ENCODE peak calls at places on chromosomes 6 and 20, in nine cellular contexts. One of them, this sample, is unnamed.

GRCh38 chr20:36506253-36506652 is 35.1 kb upstream of the MYL9 start:
- DNase-seq in transverse colon: no peak
- DNase-seq in spleen: no peak
- DNase-seq in HCT116: no peak
- DNase-seq in sigmoid colon: no peak
- DNase-seq in stomach: no peak
- DNase-seq in GM12892: no peak
- DNase-seq in upper lobe of left lung: no peak
- DNase-seq in esophagus muscularis mucosa: no peak
- DNase-seq in this sample: no peak

GRCh38 chr6:81814365-81815109 is 62.1 kb upstream of the TENT5A start:
- DNase-seq in transverse colon: no peak
- DNase-seq in spleen: no peak
- DNase-seq in HCT116: no peak
- DNase-seq in sigmoid colon: no peak
- DNase-seq in stomach: no peak
- DNase-seq in GM12892: no peak
- DNase-seq in upper lobe of left lung: peak
- DNase-seq in esophagus muscularis mucosa: no peak
- DNase-seq in this sample: no peak

GRCh38 chr6:2580996-2581395 is 169.7 kb downstream of the MYLK4 start:
- DNase-seq in transverse colon: no peak
- DNase-seq in spleen: no peak
- DNase-seq in HCT116: no peak
- DNase-seq in sigmoid colon: no peak
- DNase-seq in stomach: no peak
- DNase-seq in GM12892: no peak
- DNase-seq in upper lobe of left lung: no peak
- DNase-seq in esophagus muscularis mucosa: peak
- DNase-seq in this sample: no peak

GRCh38 chr6:15088904-15089568 is 156.8 kb upstream of the JARID2 start:
- DNase-seq in transverse colon: no peak
- DNase-seq in spleen: no peak
- DNase-seq in HCT116: no peak
- DNase-seq in sigmoid colon: no peak
- DNase-seq in stomach: no peak
- DNase-seq in GM12892: no peak
- DNase-seq in upper lobe of left lung: no peak
- DNase-seq in esophagus muscularis mucosa: no peak
- DNase-seq in this sample: no peak

GRCh38 chr20:16551601-16552419 is 21.4 kb downstream of the KIF16B start:
- DNase-seq in transverse colon: no peak
- DNase-seq in spleen: no peak
- DNase-seq in HCT116: no peak
- DNase-seq in sigmoid colon: no peak
- DNase-seq in stomach: no peak
- DNase-seq in GM12892: no peak
- DNase-seq in upper lobe of left lung: no peak
- DNase-seq in esophagus muscularis mucosa: no peak
- DNase-seq in this sample: no peak

GRCh38 chr20:48716086-48716485 is 111.7 kb downstream of the PREX1 start:
- DNase-seq in transverse colon: peak
- DNase-seq in spleen: peak
- DNase-seq in HCT116: no peak
- DNase-seq in sigmoid colon: no peak
- DNase-seq in stomach: no peak
- DNase-seq in GM12892: no peak
- DNase-seq in upper lobe of left lung: peak
- DNase-seq in esophagus muscularis mucosa: no peak
- DNase-seq in this sample: no peak

GRCh38 chr20:40882173-40882572 is 146.4 kb upstream of the TOP1 start:
- DNase-seq in transverse colon: no peak
- DNase-seq in spleen: no peak
- DNase-seq in HCT116: no peak
- DNase-seq in sigmoid colon: no peak
- DNase-seq in stomach: no peak
- DNase-seq in GM12892: no peak
- DNase-seq in upper lobe of left lung: no peak
- DNase-seq in esophagus muscularis mucosa: no peak
- DNase-seq in this sample: no peak

GRCh38 chr6:130965657-130966056 is 97.4 kb downstream of the EPB41L2 start:
- DNase-seq in transverse colon: no peak
- DNase-seq in spleen: no peak
- DNase-seq in HCT116: no peak
- DNase-seq in sigmoid colon: no peak
- DNase-seq in stomach: no peak
- DNase-seq in GM12892: no peak
- DNase-seq in upper lobe of left lung: no peak
- DNase-seq in esophagus muscularis mucosa: no peak
- DNase-seq in this sample: no peak

GRCh38 chr20:39049148-39049547 is 87.0 kb downstream of the DHX35 start:
- DNase-seq in transverse colon: no peak
- DNase-seq in spleen: no peak
- DNase-seq in HCT116: no peak
- DNase-seq in sigmoid colon: peak
- DNase-seq in stomach: no peak
- DNase-seq in GM12892: no peak
- DNase-seq in upper lobe of left lung: no peak
- DNase-seq in esophagus muscularis mucosa: no peak
- DNase-seq in this sample: no peak

GRCh38 chr20:23205656-23206055 is 119.5 kb upstream of the CD93 start:
- DNase-seq in transverse colon: peak
- DNase-seq in spleen: no peak
- DNase-seq in HCT116: no peak
- DNase-seq in sigmoid colon: peak
- DNase-seq in stomach: peak
- DNase-seq in GM12892: no peak
- DNase-seq in upper lobe of left lung: peak
- DNase-seq in esophagus muscularis mucosa: peak
- DNase-seq in this sample: peak

GRCh38 chr20:55232647-55233046 is 757.3 kb downstream of the DOK5 start:
- DNase-seq in transverse colon: no peak
- DNase-seq in spleen: no peak
- DNase-seq in HCT116: no peak
- DNase-seq in sigmoid colon: no peak
- DNase-seq in stomach: no peak
- DNase-seq in GM12892: no peak
- DNase-seq in upper lobe of left lung: no peak
- DNase-seq in esophagus muscularis mucosa: no peak
- DNase-seq in this sample: no peak

GRCh38 chr20:37726321-37726720 is 32.5 kb downstream of the CTNNBL1 start:
- DNase-seq in transverse colon: no peak
- DNase-seq in spleen: no peak
- DNase-seq in HCT116: no peak
- DNase-seq in sigmoid colon: no peak
- DNase-seq in stomach: no peak
- DNase-seq in GM12892: no peak
- DNase-seq in upper lobe of left lung: no peak
- DNase-seq in esophagus muscularis mucosa: no peak
- DNase-seq in this sample: no peak

GRCh38 chr6:75230484-75231325 is 12.9 kb downstream of the COX7A2 start:
- DNase-seq in transverse colon: peak
- DNase-seq in spleen: no peak
- DNase-seq in HCT116: peak
- DNase-seq in sigmoid colon: no peak
- DNase-seq in stomach: no peak
- DNase-seq in GM12892: no peak
- DNase-seq in upper lobe of left lung: no peak
- DNase-seq in esophagus muscularis mucosa: no peak
- DNase-seq in this sample: no peak

GRCh38 chr6:139370047-139370706 is 4.3 kb downstream of the CITED2 start:
- DNase-seq in transverse colon: peak
- DNase-seq in spleen: no peak
- DNase-seq in HCT116: no peak
- DNase-seq in sigmoid colon: no peak
- DNase-seq in stomach: no peak
- DNase-seq in GM12892: no peak
- DNase-seq in upper lobe of left lung: peak
- DNase-seq in esophagus muscularis mucosa: no peak
- DNase-seq in this sample: no peak

GRCh38 chr20:63789836-63790571 is 41.1 kb downstream of the ZBTB46 start:
- DNase-seq in transverse colon: no peak
- DNase-seq in spleen: no peak
- DNase-seq in HCT116: no peak
- DNase-seq in sigmoid colon: no peak
- DNase-seq in stomach: no peak
- DNase-seq in GM12892: no peak
- DNase-seq in upper lobe of left lung: no peak
- DNase-seq in esophagus muscularis mucosa: no peak
- DNase-seq in this sample: no peak

DNA sequence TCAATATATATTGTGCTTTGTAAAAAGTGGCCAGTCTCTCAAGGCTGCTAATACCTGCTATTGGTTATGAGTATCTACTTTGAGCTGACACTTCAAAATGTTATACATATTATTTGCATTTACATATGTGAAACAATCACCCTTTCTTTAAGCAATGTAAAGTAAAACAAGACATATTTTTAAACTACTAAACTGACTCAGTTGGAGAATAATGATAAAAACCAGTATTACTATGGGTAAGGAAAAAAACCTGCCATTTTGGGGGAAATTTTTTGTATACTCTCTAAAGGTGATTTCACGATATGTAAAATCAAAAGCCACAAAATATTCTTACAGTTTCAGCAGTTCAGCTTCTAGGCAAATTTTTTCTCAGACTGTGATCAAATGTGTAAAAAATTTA is 232.3 kb downstream of the PRL start:
- DNase-seq in transverse colon: no peak
- DNase-seq in spleen: no peak
- DNase-seq in HCT116: no peak
- DNase-seq in sigmoid colon: no peak
- DNase-seq in stomach: no peak
- DNase-seq in GM12892: no peak
- DNase-seq in upper lobe of left lung: no peak
- DNase-seq in esophagus muscularis mucosa: no peak
- DNase-seq in this sample: no peak
- TF ChIP-seq POLR2AphosphoS5 in transverse colon: no peak
- TF ChIP-seq POLR2AphosphoS5 in spleen: no peak
- TF ChIP-seq POLR2AphosphoS5 in HCT116: no peak
- TF ChIP-seq POLR2AphosphoS5 in sigmoid colon: no peak
- TF ChIP-seq POLR2AphosphoS5 in stomach: no peak
- TF ChIP-seq POLR2AphosphoS5 in GM12892: no peak
- TF ChIP-seq POLR2AphosphoS5 in upper lobe of left lung: no peak
- TF ChIP-seq POLR2AphosphoS5 in esophagus muscularis mucosa: no peak
- TF ChIP-seq POLR2AphosphoS5 in this sample: no peak

GRCh38 chr20:19975436-19975799 is 41.7 kb upstream of the NAA20 start:
- DNase-seq in transverse colon: no peak
- DNase-seq in spleen: no peak
- DNase-seq in HCT116: no peak
- DNase-seq in sigmoid colon: peak
- DNase-seq in stomach: no peak
- DNase-seq in GM12892: no peak
- DNase-seq in upper lobe of left lung: peak
- DNase-seq in esophagus muscularis mucosa: no peak
- DNase-seq in this sample: no peak
- TF ChIP-seq POLR2A in transverse colon: no peak
- TF ChIP-seq POLR2A in spleen: no peak
- TF ChIP-seq POLR2A in HCT116: no peak
- TF ChIP-seq POLR2A in sigmoid colon: no peak
- TF ChIP-seq POLR2A in stomach: no peak
- TF ChIP-seq POLR2A in GM12892: no peak
- TF ChIP-seq POLR2A in upper lobe of left lung: no peak
- TF ChIP-seq POLR2A in esophagus muscularis mucosa: no peak
- TF ChIP-seq POLR2A in this sample: no peak

DNA sequence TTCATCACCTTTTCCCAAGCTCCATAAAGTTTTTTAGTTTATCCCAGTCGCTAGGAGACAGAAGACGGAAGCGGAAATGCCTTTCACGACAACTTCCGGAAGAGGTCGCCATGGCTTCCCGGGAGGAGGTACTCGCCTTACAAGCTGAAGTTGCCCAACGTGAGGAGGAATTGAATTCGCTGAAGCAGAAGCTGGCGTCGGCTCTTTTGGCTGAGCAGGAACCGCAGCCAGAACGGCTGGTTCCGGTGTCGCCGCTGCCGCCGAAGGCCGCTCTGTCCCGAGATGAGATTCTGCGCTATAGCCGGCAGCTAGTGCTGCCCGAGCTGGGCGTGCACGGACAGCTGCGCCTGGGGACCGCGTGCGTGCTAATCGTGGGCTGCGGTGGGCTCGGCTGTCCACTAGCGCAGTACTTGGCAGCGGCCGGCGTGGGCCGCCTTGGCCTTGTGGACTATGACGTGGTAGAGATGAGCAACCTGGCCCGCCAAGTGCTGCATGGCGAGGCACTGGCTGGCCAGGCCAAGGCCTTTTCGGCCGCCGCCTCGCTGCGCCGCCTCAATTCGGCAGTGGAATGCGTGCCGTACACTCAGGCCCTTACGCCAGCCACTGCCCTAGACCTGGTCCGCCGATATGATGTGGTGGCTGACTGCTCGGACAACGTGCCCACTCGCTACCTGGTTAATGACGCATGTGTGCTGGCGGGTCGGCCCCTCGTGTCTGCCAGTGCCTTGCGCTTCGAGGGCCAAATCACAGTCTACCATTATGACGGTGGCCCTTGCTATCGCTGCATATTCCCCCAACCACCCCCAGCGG is at the start of gene MOCS3:
- DNase-seq in transverse colon: peak
- DNase-seq in spleen: peak
- DNase-seq in HCT116: peak
- DNase-seq in sigmoid colon: peak
- DNase-seq in stomach: peak
- DNase-seq in GM12892: peak
- DNase-seq in upper lobe of left lung: peak
- DNase-seq in esophagus muscularis mucosa: peak
- DNase-seq in this sample: peak
- TF ChIP-seq POLR2AphosphoS5 in transverse colon: no peak
- TF ChIP-seq POLR2AphosphoS5 in spleen: peak
- TF ChIP-seq POLR2AphosphoS5 in HCT116: peak
- TF ChIP-seq POLR2AphosphoS5 in sigmoid colon: no peak
- TF ChIP-seq POLR2AphosphoS5 in stomach: no peak
- TF ChIP-seq POLR2AphosphoS5 in GM12892: no peak
- TF ChIP-seq POLR2AphosphoS5 in upper lobe of left lung: no peak
- TF ChIP-seq POLR2AphosphoS5 in esophagus muscularis mucosa: no peak
- TF ChIP-seq POLR2AphosphoS5 in this sample: no peak

GRCh38 chr6:104956663-104957294 is at the start of gene LIN28B:
- DNase-seq in transverse colon: no peak
- DNase-seq in spleen: no peak
- DNase-seq in HCT116: no peak
- DNase-seq in sigmoid colon: no peak
- DNase-seq in stomach: no peak
- DNase-seq in GM12892: no peak
- DNase-seq in upper lobe of left lung: no peak
- DNase-seq in esophagus muscularis mucosa: no peak
- DNase-seq in this sample: no peak

GRCh38 chr6:104958178-104958520 is 1.2 kb downstream of the LIN28B start:
- DNase-seq in transverse colon: no peak
- DNase-seq in spleen: no peak
- DNase-seq in HCT116: no peak
- DNase-seq in sigmoid colon: no peak
- DNase-seq in stomach: no peak
- DNase-seq in GM12892: no peak
- DNase-seq in upper lobe of left lung: no peak
- DNase-seq in esophagus muscularis mucosa: no peak
- DNase-seq in this sample: no peak

GRCh38 chr6:104959453-104959858 is 2.5 kb downstream of the LIN28B start:
- DNase-seq in transverse colon: no peak
- DNase-seq in spleen: no peak
- DNase-seq in HCT116: no peak
- DNase-seq in sigmoid colon: no peak
- DNase-seq in stomach: no peak
- DNase-seq in GM12892: no peak
- DNase-seq in upper lobe of left lung: no peak
- DNase-seq in esophagus muscularis mucosa: no peak
- DNase-seq in this sample: no peak

GRCh38 chr6:104957301-104958177 is 632 bp downstream of the LIN28B start:
- DNase-seq in transverse colon: no peak
- DNase-seq in spleen: no peak
- DNase-seq in HCT116: no peak
- DNase-seq in sigmoid colon: no peak
- DNase-seq in stomach: no peak
- DNase-seq in GM12892: no peak
- DNase-seq in upper lobe of left lung: no peak
- DNase-seq in esophagus muscularis mucosa: no peak
- DNase-seq in this sample: no peak

GRCh38 chr6:104958720-104959452 is 2.0 kb downstream of the LIN28B start:
- DNase-seq in transverse colon: no peak
- DNase-seq in spleen: no peak
- DNase-seq in HCT116: peak
- DNase-seq in sigmoid colon: no peak
- DNase-seq in stomach: no peak
- DNase-seq in GM12892: no peak
- DNase-seq in upper lobe of left lung: no peak
- DNase-seq in esophagus muscularis mucosa: no peak
- DNase-seq in this sample: no peak
- TF ChIP-seq POLR2A in transverse colon: no peak
- TF ChIP-seq POLR2A in spleen: no peak
- TF ChIP-seq POLR2A in HCT116: no peak
- TF ChIP-seq POLR2A in sigmoid colon: no peak
- TF ChIP-seq POLR2A in stomach: no peak
- TF ChIP-seq POLR2A in GM12892: no peak
- TF ChIP-seq POLR2A in upper lobe of left lung: no peak
- TF ChIP-seq POLR2A in esophagus muscularis mucosa: no peak
- TF ChIP-seq POLR2A in this sample: no peak